ENCODE peak calls at places on chromosomes 13 and 19, in five cellular contexts. One of them, this sample, is unnamed.

GRCh38 chr13:71877280-71877653 is 10.3 kb upstream of the DACH1 start:
- DNase-seq in IMR-90: no peak
- DNase-seq in mammary epithelial cell: no peak
- DNase-seq in upper lobe of right lung: no peak
- DNase-seq in effector memory CD4-positive, alpha-beta T cell: no peak
- DNase-seq in this sample: no peak

GRCh38 chr13:99741979-99742378 is 229.6 kb downstream of the ZIC5 start:
- DNase-seq in IMR-90: no peak
- DNase-seq in mammary epithelial cell: no peak
- DNase-seq in upper lobe of right lung: no peak
- DNase-seq in effector memory CD4-positive, alpha-beta T cell: no peak
- DNase-seq in this sample: no peak

GRCh38 chr19:6925801-6926751 is 38.7 kb downstream of the ADGRE1 start:
- DNase-seq in IMR-90: no peak
- DNase-seq in mammary epithelial cell: peak
- DNase-seq in upper lobe of right lung: no peak
- DNase-seq in effector memory CD4-positive, alpha-beta T cell: no peak
- DNase-seq in this sample: no peak

GRCh38 chr13:98821372-98822237 is 69.1 kb upstream of the SLC15A1 start:
- DNase-seq in IMR-90: no peak
- DNase-seq in mammary epithelial cell: no peak
- DNase-seq in upper lobe of right lung: no peak
- DNase-seq in effector memory CD4-positive, alpha-beta T cell: no peak
- DNase-seq in this sample: no peak

GRCh38 chr13:76222511-76222910 is 586.4 kb downstream of the LMO7 start:
- DNase-seq in IMR-90: peak
- DNase-seq in mammary epithelial cell: no peak
- DNase-seq in upper lobe of right lung: no peak
- DNase-seq in effector memory CD4-positive, alpha-beta T cell: no peak
- DNase-seq in this sample: no peak

GRCh38 chr19:28889941-28890645 is 322.9 kb downstream of the UQCRFS1 start:
- DNase-seq in IMR-90: no peak
- DNase-seq in mammary epithelial cell: no peak
- DNase-seq in upper lobe of right lung: no peak
- DNase-seq in effector memory CD4-positive, alpha-beta T cell: no peak
- DNase-seq in this sample: no peak

GRCh38 chr19:17406039-17406886 is 833 bp upstream of the BST2 start:
- DNase-seq in IMR-90: no peak
- DNase-seq in mammary epithelial cell: peak
- DNase-seq in upper lobe of right lung: no peak
- DNase-seq in effector memory CD4-positive, alpha-beta T cell: no peak
- DNase-seq in this sample: no peak

GRCh38 chr19:46571495-46571894 is 29.6 kb upstream of the CALM3 start:
- DNase-seq in IMR-90: no peak
- DNase-seq in mammary epithelial cell: peak
- DNase-seq in upper lobe of right lung: no peak
- DNase-seq in effector memory CD4-positive, alpha-beta T cell: no peak
- DNase-seq in this sample: no peak

GRCh38 chr19:43674630-43674982 is 4.6 kb upstream of the PLAUR start:
- DNase-seq in IMR-90: peak
- DNase-seq in mammary epithelial cell: peak
- DNase-seq in upper lobe of right lung: no peak
- DNase-seq in effector memory CD4-positive, alpha-beta T cell: no peak
- DNase-seq in this sample: no peak

GRCh38 chr13:27448308-27448707 is 2.1 kb downstream of the MTIF3 start:
- DNase-seq in IMR-90: no peak
- DNase-seq in mammary epithelial cell: no peak
- DNase-seq in upper lobe of right lung: no peak
- DNase-seq in effector memory CD4-positive, alpha-beta T cell: no peak
- DNase-seq in this sample: no peak

GRCh38 chr13:76266566-76266965 is 619.6 kb downstream of the KCTD12 start:
- DNase-seq in IMR-90: no peak
- DNase-seq in mammary epithelial cell: no peak
- DNase-seq in upper lobe of right lung: no peak
- DNase-seq in effector memory CD4-positive, alpha-beta T cell: no peak
- DNase-seq in this sample: no peak

GRCh38 chr19:49335784-49336481 is 727 bp downstream of the CD37 start:
- DNase-seq in IMR-90: no peak
- DNase-seq in mammary epithelial cell: no peak
- DNase-seq in upper lobe of right lung: peak
- DNase-seq in effector memory CD4-positive, alpha-beta T cell: no peak
- DNase-seq in this sample: no peak

GRCh38 chr19:48741222-48741999 is 1.0 kb upstream of the RASIP1 start:
- DNase-seq in IMR-90: no peak
- DNase-seq in mammary epithelial cell: no peak
- DNase-seq in upper lobe of right lung: peak
- DNase-seq in effector memory CD4-positive, alpha-beta T cell: no peak
- DNase-seq in this sample: no peak

GRCh38 chr13:100112186-100112838 is 23.4 kb downstream of the PCCA start:
- DNase-seq in IMR-90: no peak
- DNase-seq in mammary epithelial cell: no peak
- DNase-seq in upper lobe of right lung: no peak
- DNase-seq in effector memory CD4-positive, alpha-beta T cell: no peak
- DNase-seq in this sample: no peak

GRCh38 chr19:14405380-14405757 is 13.8 kb downstream of the DDX39A start:
- DNase-seq in IMR-90: no peak
- DNase-seq in mammary epithelial cell: no peak
- DNase-seq in upper lobe of right lung: no peak
- DNase-seq in effector memory CD4-positive, alpha-beta T cell: no peak
- DNase-seq in this sample: no peak

DNA sequence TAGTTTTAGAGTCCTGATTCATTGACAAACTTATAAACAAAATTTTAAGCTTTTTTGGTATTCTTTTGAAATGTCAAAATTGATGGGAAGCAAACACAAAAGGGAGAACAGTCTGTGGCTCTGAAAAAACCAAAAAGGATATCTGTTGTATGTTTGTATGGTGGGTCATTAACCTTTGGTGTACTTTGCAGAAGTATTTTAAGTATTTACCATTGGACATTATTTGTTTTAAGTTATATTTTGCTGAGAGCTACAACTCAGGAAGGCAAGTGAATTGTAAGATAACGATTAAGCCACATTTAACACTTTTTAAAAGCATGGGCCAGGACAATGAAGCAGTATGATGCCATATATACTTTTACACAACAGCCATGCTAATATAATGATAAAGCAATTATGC is 15.2 kb downstream of the LPAR6 start:
- DNase-seq in IMR-90: no peak
- DNase-seq in mammary epithelial cell: no peak
- DNase-seq in upper lobe of right lung: no peak
- DNase-seq in effector memory CD4-positive, alpha-beta T cell: no peak
- DNase-seq in this sample: no peak
- H3K27ac ChIP-seq in IMR-90: no peak
- H3K27ac ChIP-seq in mammary epithelial cell: peak
- H3K27ac ChIP-seq in upper lobe of right lung: no peak
- H3K27ac ChIP-seq in effector memory CD4-positive, alpha-beta T cell: no peak
- H3K27ac ChIP-seq in this sample: peak

GRCh38 chr13:41006296-41006695 is 12.8 kb downstream of the ELF1 start:
- DNase-seq in IMR-90: no peak
- DNase-seq in mammary epithelial cell: no peak
- DNase-seq in upper lobe of right lung: no peak
- DNase-seq in effector memory CD4-positive, alpha-beta T cell: no peak
- DNase-seq in this sample: no peak

GRCh38 chr13:41004875-41005693 is 14.0 kb downstream of the ELF1 start:
- DNase-seq in IMR-90: no peak
- DNase-seq in mammary epithelial cell: no peak
- DNase-seq in upper lobe of right lung: no peak
- DNase-seq in effector memory CD4-positive, alpha-beta T cell: no peak
- DNase-seq in this sample: no peak

GRCh38 chr13:41005709-41006108 is 13.4 kb downstream of the ELF1 start:
- DNase-seq in IMR-90: no peak
- DNase-seq in mammary epithelial cell: no peak
- DNase-seq in upper lobe of right lung: no peak
- DNase-seq in effector memory CD4-positive, alpha-beta T cell: no peak
- DNase-seq in this sample: no peak

GRCh38 chr13:40996433-40997095 is 22.6 kb downstream of the ELF1 start:
- DNase-seq in IMR-90: no peak
- DNase-seq in mammary epithelial cell: no peak
- DNase-seq in upper lobe of right lung: no peak
- DNase-seq in effector memory CD4-positive, alpha-beta T cell: no peak
- DNase-seq in this sample: no peak

DNA sequence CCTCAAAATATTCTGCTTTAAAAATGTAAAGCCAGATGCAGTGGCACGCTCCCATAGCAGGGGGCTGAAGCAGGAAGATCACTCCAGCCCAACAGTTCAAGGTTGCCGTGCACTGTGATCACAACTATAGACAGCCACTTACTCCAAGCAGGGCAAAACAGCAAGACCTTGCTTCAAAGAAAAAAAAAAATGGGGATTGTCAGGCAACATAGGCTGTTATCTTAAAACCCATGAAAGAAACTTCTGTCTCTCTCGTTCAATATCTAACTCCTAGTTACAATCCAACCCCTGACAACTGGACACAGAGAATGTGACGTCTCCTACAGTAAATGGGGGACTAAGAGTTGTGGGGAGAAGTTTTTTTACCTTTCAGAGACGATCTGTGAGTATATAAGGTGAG is 17.4 kb downstream of the ELF1 start:
- DNase-seq in IMR-90: no peak
- DNase-seq in mammary epithelial cell: no peak
- DNase-seq in upper lobe of right lung: no peak
- DNase-seq in effector memory CD4-positive, alpha-beta T cell: no peak
- DNase-seq in this sample: no peak
- H3K27ac ChIP-seq in IMR-90: no peak
- H3K27ac ChIP-seq in mammary epithelial cell: no peak
- H3K27ac ChIP-seq in upper lobe of right lung: no peak
- H3K27ac ChIP-seq in effector memory CD4-positive, alpha-beta T cell: no peak
- H3K27ac ChIP-seq in this sample: no peak

DNA sequence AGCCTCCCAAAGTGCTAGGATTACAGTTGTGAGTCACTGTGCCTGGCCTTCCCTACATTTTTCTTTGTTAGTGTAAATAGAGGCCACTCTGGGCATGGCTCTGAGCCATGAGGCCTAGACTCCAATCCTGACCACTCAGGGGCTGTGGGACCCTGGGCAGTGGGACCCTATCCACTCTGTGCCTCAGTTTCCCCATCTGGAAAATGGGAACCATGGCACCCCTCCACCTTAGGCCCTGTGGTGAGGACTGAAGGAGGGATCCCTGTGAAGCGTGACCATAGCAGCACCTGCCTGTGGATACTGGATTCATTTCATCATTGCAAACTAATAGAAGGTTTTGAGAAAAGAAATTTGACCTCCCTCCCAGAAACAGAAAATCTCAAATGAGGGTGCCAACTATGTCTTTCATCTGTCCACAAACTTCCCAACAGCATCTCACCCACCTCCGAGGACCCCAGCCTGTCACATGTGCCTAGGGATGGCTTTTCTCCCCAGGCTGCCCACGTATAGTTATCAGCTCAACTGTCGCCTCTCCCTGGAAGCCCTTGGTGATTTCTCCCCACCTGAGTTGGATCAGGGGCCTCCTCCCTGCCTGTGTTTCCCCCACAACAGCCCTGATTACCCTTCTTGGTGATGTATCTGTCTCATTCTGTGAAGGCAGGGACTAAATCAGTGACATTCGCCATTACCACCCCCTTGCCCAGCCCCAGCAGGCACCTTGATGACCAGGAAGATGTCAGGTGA is 5.6 kb downstream of the ANGPTL8 start:
- DNase-seq in IMR-90: no peak
- DNase-seq in mammary epithelial cell: no peak
- DNase-seq in upper lobe of right lung: no peak
- DNase-seq in effector memory CD4-positive, alpha-beta T cell: no peak
- DNase-seq in this sample: no peak
- H3K27ac ChIP-seq in IMR-90: no peak
- H3K27ac ChIP-seq in mammary epithelial cell: no peak
- H3K27ac ChIP-seq in upper lobe of right lung: no peak
- H3K27ac ChIP-seq in effector memory CD4-positive, alpha-beta T cell: no peak
- H3K27ac ChIP-seq in this sample: no peak

GRCh38 chr13:30844548-30845296 is 61.3 kb upstream of the MEDAG start:
- DNase-seq in IMR-90: no peak
- DNase-seq in mammary epithelial cell: no peak
- DNase-seq in upper lobe of right lung: no peak
- DNase-seq in effector memory CD4-positive, alpha-beta T cell: no peak
- DNase-seq in this sample: no peak
- H3K27ac ChIP-seq in IMR-90: peak
- H3K27ac ChIP-seq in mammary epithelial cell: no peak
- H3K27ac ChIP-seq in upper lobe of right lung: no peak
- H3K27ac ChIP-seq in effector memory CD4-positive, alpha-beta T cell: no peak
- H3K27ac ChIP-seq in this sample: no peak

This sample was measured in epithelial cell of prostate.